ENCODE peak calls at places on chromosomes 6 and 20, in five cellular contexts. P is neuronal stem cell, B is IMR-90, J is H1, Z is mesenchymal stem cell. Q is an unnamed sample.

GRCh38 chr20:11373391-11373790 is 544.3 kb upstream of the BTBD3 start:
- DNase-seq in P (no peak), B (no peak), J (no peak), Z (no peak), Q (no peak)

GRCh38 chr6:37242429-37243052 is 15.0 kb upstream of the TBC1D22B start:
- DNase-seq in P (no peak), B (peak; percentile 99), J (no peak), Z (peak; percentile 99), Q (peak; percentile 96)

GRCh38 chr6:19848465-19848864 is 11.3 kb downstream of the ID4 start:
- DNase-seq in P (no peak), B (no peak), J (no peak), Z (no peak), Q (peak; percentile 23)

GRCh38 chr6:53070808-53071207 is 5.6 kb downstream of the FBXO9 start:
- DNase-seq in P (no peak), B (no peak), J (no peak), Z (peak; percentile 11), Q (no peak)

GRCh38 chr20:51536116-51537069 is 6.1 kb downstream of the NFATC2 start:
- DNase-seq in P (no peak), B (no peak), J (no peak), Z (no peak), Q (no peak)

GRCh38 chr20:63124092-63124781 is 91.7 kb downstream of the YTHDF1 start:
- DNase-seq in P (no peak), B (peak; percentile 62), J (no peak), Z (no peak), Q (no peak)

GRCh38 chr6:100210138-100210872 is 216.3 kb upstream of the MCHR2 start:
- DNase-seq in P (peak; percentile 53), B (no peak), J (no peak), Z (no peak), Q (no peak)

GRCh38 chr6:20629509-20629908 is 95.3 kb downstream of the CDKAL1 start:
- DNase-seq in P (no peak), B (no peak), J (no peak), Z (no peak), Q (no peak)

GRCh38 chr20:34968020-34968775 is 12.5 kb downstream of the MYH7B start:
- DNase-seq in P (no peak), B (no peak), J (no peak), Z (no peak), Q (no peak)

GRCh38 chr6:3457710-3458605 is 1.1 kb upstream of the SLC22A23 start:
- DNase-seq in P (no peak), B (no peak), J (no peak), Z (peak; percentile 6), Q (peak; percentile 54)

GRCh38 chr6:145904391-145904790 is 59.8 kb downstream of the SHPRH start:
- DNase-seq in P (no peak), B (no peak), J (no peak), Z (no peak), Q (no peak)

GRCh38 chr6:35084041-35084491 is 57.1 kb downstream of the TCP11 start:
- DNase-seq in P (no peak), B (no peak), J (no peak), Z (no peak), Q (no peak)

GRCh38 chr6:138101946-138102731 is 5.1 kb downstream of the PERP start:
- DNase-seq in P (no peak), B (no peak), J (no peak), Z (no peak), Q (peak; percentile 64)

GRCh38 chr6:142760152-142760551 is 184.8 kb downstream of the HIVEP2 start:
- DNase-seq in P (no peak), B (peak; percentile 57), J (no peak), Z (no peak), Q (peak; percentile 55)

DNA sequence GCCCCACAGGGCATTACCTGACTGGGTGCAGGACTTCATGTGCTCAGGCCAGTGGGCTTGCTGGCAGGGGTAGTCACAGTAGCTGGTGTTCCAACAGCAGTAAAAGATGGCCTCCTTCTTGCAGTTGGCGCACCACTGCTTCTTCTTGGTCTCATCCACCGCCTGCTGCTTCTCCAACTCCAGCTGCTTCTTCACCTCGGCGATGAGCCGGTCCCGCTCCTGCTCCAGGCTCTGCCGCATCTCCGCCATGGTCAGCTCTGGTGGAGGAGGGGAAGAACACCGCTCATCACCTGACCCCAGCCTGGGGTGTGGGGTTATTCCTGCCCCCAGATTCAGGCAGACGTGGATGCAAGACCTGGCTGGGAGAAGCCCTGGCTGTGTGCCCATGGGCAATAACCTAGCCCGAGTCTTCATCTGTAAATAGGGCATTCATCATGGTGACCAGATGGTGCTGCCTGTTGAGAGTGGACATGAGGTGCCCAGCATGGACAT is 132.2 kb downstream of the ZMYND8 start:
- DNase-seq in P (no peak), B (no peak), J (no peak), Z (no peak), Q (no peak)
- H4K91ac ChIP-seq in P (no peak overlapping the region), B (no peak overlapping the region), J (no peak overlapping the region), Z (no peak overlapping the region), Q (no peak overlapping the region)

DNA sequence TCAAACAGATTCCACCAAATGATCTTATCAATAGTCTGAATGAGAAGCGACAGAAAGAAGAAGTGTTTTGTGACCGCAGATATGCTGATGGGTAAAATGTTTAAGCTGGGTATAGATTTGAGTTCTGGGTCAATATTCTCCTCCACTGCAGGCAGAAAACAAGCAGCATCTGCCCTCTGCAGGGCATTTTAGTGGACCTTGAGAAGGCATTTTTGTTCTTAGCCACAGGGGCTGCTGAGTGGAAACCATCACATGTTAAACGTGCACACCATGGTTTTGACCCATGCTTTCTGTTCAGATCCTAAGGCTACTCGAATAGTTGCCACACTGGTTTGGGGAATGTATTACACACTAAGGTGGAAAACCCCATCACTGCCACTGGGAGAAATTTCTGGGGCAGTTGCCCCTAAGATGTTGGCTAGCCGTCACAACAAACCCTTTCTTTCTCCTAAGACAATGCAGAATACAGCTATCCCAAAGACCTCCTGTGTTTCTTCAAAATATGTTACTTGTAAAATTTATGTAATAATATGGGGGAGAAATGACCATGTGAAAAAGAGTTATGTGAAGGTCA is 5.5 kb downstream of the POU3F2 start:
- DNase-seq in P (peak; percentile 33), B (peak; percentile 8), J (no peak), Z (peak; percentile 25), Q (no peak)
- H3K4me3 ChIP-seq in P (peak overlapping the region; percentile 99), B (no peak overlapping the region), J (no peak overlapping the region), Z (no peak overlapping the region), Q (no peak overlapping the region)

DNA sequence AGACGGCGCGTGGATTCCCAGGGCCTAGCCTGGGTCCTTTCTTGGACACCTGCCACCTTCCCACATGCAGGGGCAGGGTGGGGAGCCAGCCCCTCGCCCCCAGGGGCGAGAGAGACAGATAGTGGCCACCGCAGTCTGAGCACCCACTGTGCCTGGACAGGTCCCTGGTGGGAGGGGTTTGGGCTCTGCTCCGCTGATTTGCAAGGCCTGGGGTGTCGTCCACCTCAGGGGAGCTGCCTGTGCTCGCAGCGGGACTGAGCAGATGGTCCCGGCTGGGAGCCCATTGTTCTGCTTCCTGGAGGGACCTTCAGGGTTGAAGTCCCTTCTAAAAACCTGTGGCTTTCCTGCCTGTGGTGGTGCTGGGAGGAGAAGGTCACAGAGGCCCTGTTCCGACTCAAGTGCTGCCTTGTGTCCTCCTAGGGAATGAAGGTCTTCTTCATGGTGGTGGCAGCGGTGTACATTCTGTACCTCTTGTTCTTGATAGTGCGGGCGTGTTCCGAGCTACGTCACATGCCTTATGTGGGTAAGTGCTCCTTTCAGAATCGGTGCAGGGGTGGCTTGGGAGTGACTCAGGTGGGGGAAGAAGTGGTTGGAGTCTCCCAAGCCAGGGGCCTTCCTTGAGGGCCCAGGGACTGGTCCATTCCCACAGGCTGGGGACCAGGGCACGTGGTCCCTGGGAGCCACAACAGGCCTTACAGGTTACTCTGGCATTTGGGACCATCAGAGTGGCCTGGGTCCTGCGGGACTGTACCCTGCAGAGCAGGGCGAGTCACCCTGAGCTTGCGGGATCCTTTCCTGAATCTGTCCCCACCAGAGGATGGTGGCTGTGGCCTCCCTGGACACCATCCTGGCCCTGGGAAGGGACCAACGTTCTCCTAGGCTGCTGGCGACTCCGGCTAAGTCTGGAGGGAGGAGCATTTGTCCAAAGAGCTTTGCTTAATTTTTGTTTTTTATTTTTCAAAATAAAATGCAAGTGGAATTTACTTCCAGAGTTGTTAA is 19.6 kb downstream of the DYNLT1 start:
- DNase-seq in P (no peak), B (no peak), J (no peak), Z (no peak), Q (no peak)
- H3K36me3 ChIP-seq in P (peaks cover 93% of the 10 kb centered on the region), B (peaks cover 51% of the 10 kb centered on the region), J (peaks cover 40% of the 10 kb centered on the region), Z (peaks cover 81% of the 10 kb centered on the region), Q (peaks cover 57% of the 10 kb centered on the region)

GRCh38 chr20:48685300-48685699 is 142.5 kb downstream of the PREX1 start:
- DNase-seq in P (no peak), B (no peak), J (no peak), Z (no peak), Q (no peak)

GRCh38 chr20:48681882-48682426 is 145.8 kb downstream of the PREX1 start:
- DNase-seq in P (no peak), B (no peak), J (no peak), Z (no peak), Q (no peak)

GRCh38 chr20:48682529-48683385 is 145.0 kb downstream of the PREX1 start:
- DNase-seq in P (peak; percentile 48), B (peak; percentile 92), J (no peak), Z (peak; percentile 84), Q (no peak)

GRCh38 chr20:48684501-48685041 is 143.2 kb downstream of the PREX1 start:
- DNase-seq in P (no peak), B (no peak), J (no peak), Z (no peak), Q (peak; percentile 69)

GRCh38 chr20:48683467-48684175 is 144.2 kb downstream of the PREX1 start:
- DNase-seq in P (no peak), B (no peak), J (no peak), Z (no peak), Q (no peak)
- H4K91ac ChIP-seq in P (peak overlapping the region; percentile 57), B (no peak overlapping the region), J (no peak overlapping the region), Z (peak overlapping the region; percentile 72), Q (no peak overlapping the region)

DNA sequence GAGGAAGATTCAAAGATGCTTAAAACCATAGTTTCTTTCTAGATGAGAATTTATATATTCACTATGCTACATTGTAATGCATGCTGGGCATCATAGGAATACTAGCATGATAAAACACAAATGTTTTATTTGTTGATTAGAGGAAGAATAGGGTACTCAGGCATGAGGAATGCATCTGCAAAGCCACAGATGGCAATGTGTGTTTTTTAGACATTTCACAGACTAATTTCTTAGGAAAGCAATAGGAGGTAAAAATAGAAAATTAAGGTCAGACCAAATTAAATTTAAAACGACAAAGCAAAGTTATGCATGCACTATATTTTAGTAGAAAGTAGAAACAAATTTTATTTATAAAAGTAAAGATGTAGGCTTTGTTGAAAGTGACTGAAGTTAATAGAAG is 2.1 kb downstream of the TTK start:
- DNase-seq in P (no peak), B (no peak), J (no peak), Z (no peak), Q (no peak)
- H3K4me3 ChIP-seq in P (no peak overlapping the region), B (no peak overlapping the region), J (no peak overlapping the region), Z (no peak overlapping the region), Q (no peak overlapping the region)

GRCh38 chr20:18541741-18542140 is 25.5 kb upstream of the SMIM26 start:
- DNase-seq in P (no peak), B (no peak), J (no peak), Z (no peak), Q (no peak)
- H3K36me3 ChIP-seq in P (peaks cover 82% of the 10 kb centered on the region), B (peaks cover 32% of the 10 kb centered on the region), J (peaks cover 47% of the 10 kb centered on the region), Z (peaks cover 18% of the 10 kb centered on the region), Q (peaks cover 24% of the 10 kb centered on the region)

GRCh38 chr6:56733298-56733697 is 90.6 kb upstream of the DST start:
- DNase-seq in P (no peak), B (no peak), J (no peak), Z (no peak), Q (no peak)
- H4K91ac ChIP-seq in P (no peak overlapping the region), B (peak overlapping the region; percentile 65), J (no peak overlapping the region), Z (no peak overlapping the region), Q (no peak overlapping the region)